ENCODE peak calls at places on chromosomes 6 and 20, in five cellular contexts. One of them, this sample, is unnamed.

GRCh38 chr20:62453186-62453808 is 22.5 kb downstream of the GATA5 start:
- DNase-seq in PC-9: no peak
- DNase-seq in left lung: no peak
- DNase-seq in Panc1: no peak
- DNase-seq in heart right ventricle: no peak
- DNase-seq in this sample: no peak

GRCh38 chr6:15769471-15770088 is 106.8 kb upstream of the DTNBP1 start:
- DNase-seq in left lung: no peak
- DNase-seq in Panc1: no peak
- DNase-seq in heart right ventricle: no peak
- DNase-seq in PC-9: no peak
- DNase-seq in this sample: no peak

GRCh38 chr6:25959890-25960531 is 2.6 kb upstream of the TRIM38 start:
- DNase-seq in left lung: no peak
- DNase-seq in heart right ventricle: no peak
- DNase-seq in Panc1: no peak
- DNase-seq in PC-9: no peak
- DNase-seq in this sample: no peak

GRCh38 chr6:46116289-46116688 is 13.5 kb upstream of the ENPP4 start:
- DNase-seq in left lung: no peak
- DNase-seq in PC-9: no peak
- DNase-seq in Panc1: no peak
- DNase-seq in heart right ventricle: no peak
- DNase-seq in this sample: no peak

GRCh38 chr20:20399705-20400104 is 31.8 kb downstream of the INSM1 start:
- DNase-seq in heart right ventricle: no peak
- DNase-seq in PC-9: no peak
- DNase-seq in Panc1: no peak
- DNase-seq in left lung: no peak
- DNase-seq in this sample: no peak

GRCh38 chr6:90715093-90715655 is 128.3 kb upstream of the MAP3K7 start:
- DNase-seq in left lung: no peak
- DNase-seq in Panc1: no peak
- DNase-seq in PC-9: no peak
- DNase-seq in heart right ventricle: no peak
- DNase-seq in this sample: no peak

GRCh38 chr6:102114402-102114801 is 720.9 kb downstream of the GRIK2 start:
- DNase-seq in heart right ventricle: no peak
- DNase-seq in PC-9: no peak
- DNase-seq in Panc1: peak; percentile 1
- DNase-seq in left lung: no peak
- DNase-seq in this sample: no peak

GRCh38 chr6:134034951-134035822 is 17.2 kb downstream of the SLC2A12 start:
- DNase-seq in heart right ventricle: no peak
- DNase-seq in PC-9: no peak
- DNase-seq in left lung: no peak
- DNase-seq in Panc1: no peak
- DNase-seq in this sample: no peak

GRCh38 chr20:33275215-33275614 is 7.8 kb upstream of the BPIFB1 start:
- DNase-seq in left lung: no peak
- DNase-seq in PC-9: no peak
- DNase-seq in heart right ventricle: no peak
- DNase-seq in Panc1: no peak
- DNase-seq in this sample: no peak

GRCh38 chr6:141675957-141676356 is 456.8 kb upstream of the GJE1 start:
- DNase-seq in PC-9: no peak
- DNase-seq in Panc1: no peak
- DNase-seq in left lung: no peak
- DNase-seq in heart right ventricle: no peak
- DNase-seq in this sample: no peak

GRCh38 chr6:126064257-126064993 is 78.1 kb downstream of the TRMT11 start:
- DNase-seq in Panc1: no peak
- DNase-seq in PC-9: no peak
- DNase-seq in left lung: no peak
- DNase-seq in heart right ventricle: no peak
- DNase-seq in this sample: no peak

GRCh38 chr20:1700990-1701389 is 43.4 kb upstream of the SIRPG start:
- DNase-seq in Panc1: no peak
- DNase-seq in left lung: no peak
- DNase-seq in heart right ventricle: no peak
- DNase-seq in PC-9: no peak
- DNase-seq in this sample: no peak

GRCh38 chr20:4026093-4026601 is 10.8 kb upstream of the RNF24 start:
- DNase-seq in heart right ventricle: peak; percentile 47
- DNase-seq in left lung: no peak
- DNase-seq in PC-9: no peak
- DNase-seq in Panc1: no peak
- DNase-seq in this sample: no peak

GRCh38 chr20:34768105-34768504 is 57.3 kb downstream of the NCOA6 start:
- DNase-seq in heart right ventricle: no peak
- DNase-seq in left lung: no peak
- DNase-seq in Panc1: no peak
- DNase-seq in PC-9: no peak
- DNase-seq in this sample: no peak

GRCh38 chr6:20866940-20867630 is 332.8 kb downstream of the CDKAL1 start:
- DNase-seq in left lung: no peak
- DNase-seq in Panc1: no peak
- DNase-seq in PC-9: no peak
- DNase-seq in heart right ventricle: no peak
- DNase-seq in this sample: no peak

GRCh38 chr6:84074988-84075781 is 41.6 kb downstream of the MRAP2 start:
- DNase-seq in Panc1: no peak
- DNase-seq in PC-9: no peak
- DNase-seq in heart right ventricle: no peak
- DNase-seq in left lung: no peak
- DNase-seq in this sample: no peak

GRCh38 chr6:154229796-154230195 is 126.8 kb downstream of the IPCEF1 start:
- DNase-seq in heart right ventricle: no peak
- DNase-seq in Panc1: no peak
- DNase-seq in PC-9: no peak
- DNase-seq in left lung: no peak
- DNase-seq in this sample: no peak

GRCh38 chr20:16260911-16261310 is 312.3 kb downstream of the KIF16B start:
- DNase-seq in left lung: no peak
- DNase-seq in PC-9: no peak
- DNase-seq in heart right ventricle: no peak
- DNase-seq in Panc1: no peak
- DNase-seq in this sample: no peak

GRCh38 chr6:15698474-15698873 is 35.6 kb upstream of the DTNBP1 start:
- DNase-seq in heart right ventricle: no peak
- DNase-seq in Panc1: no peak
- DNase-seq in left lung: no peak
- DNase-seq in PC-9: no peak
- DNase-seq in this sample: no peak

GRCh38 chr20:25032065-25032477 is 25.9 kb downstream of the ACSS1 start:
- DNase-seq in left lung: peak; percentile 34
- DNase-seq in PC-9: no peak
- DNase-seq in Panc1: no peak
- DNase-seq in heart right ventricle: no peak
- DNase-seq in this sample: no peak

GRCh38 chr20:25035924-25036323 is 22.0 kb downstream of the ACSS1 start:
- DNase-seq in left lung: no peak
- DNase-seq in heart right ventricle: no peak
- DNase-seq in PC-9: no peak
- DNase-seq in Panc1: no peak
- DNase-seq in this sample: no peak

GRCh38 chr20:25033250-25033940 is 24.5 kb downstream of the ACSS1 start:
- DNase-seq in left lung: no peak
- DNase-seq in heart right ventricle: no peak
- DNase-seq in Panc1: no peak
- DNase-seq in PC-9: no peak
- DNase-seq in this sample: no peak

GRCh38 chr20:25032478-25033183 is 25.3 kb downstream of the ACSS1 start:
- DNase-seq in left lung: peak; percentile 59
- DNase-seq in Panc1: no peak
- DNase-seq in PC-9: no peak
- DNase-seq in heart right ventricle: peak; percentile 72
- DNase-seq in this sample: no peak

GRCh38 chr20:25033941-25034335 is 24.0 kb downstream of the ACSS1 start:
- DNase-seq in heart right ventricle: no peak
- DNase-seq in left lung: no peak
- DNase-seq in Panc1: no peak
- DNase-seq in PC-9: no peak
- DNase-seq in this sample: no peak
- H3K27ac ChIP-seq in heart right ventricle: peak overlapping the region; percentile 83
- H3K27ac ChIP-seq in left lung: no peak overlapping the region
- H3K27ac ChIP-seq in Panc1: no peak overlapping the region
- H3K27ac ChIP-seq in PC-9: no peak overlapping the region
- H3K27ac ChIP-seq in this sample: peak overlapping the region; percentile 51

GRCh38 chr6:34274129-34274528 is 25.3 kb upstream of the SMIM29 start:
- DNase-seq in heart right ventricle: no peak
- DNase-seq in left lung: no peak
- DNase-seq in Panc1: no peak
- DNase-seq in PC-9: no peak
- DNase-seq in this sample: no peak
- H3K27ac ChIP-seq in heart right ventricle: peak overlapping the region; percentile 7
- H3K27ac ChIP-seq in left lung: no peak overlapping the region
- H3K27ac ChIP-seq in Panc1: no peak overlapping the region
- H3K27ac ChIP-seq in PC-9: no peak overlapping the region
- H3K27ac ChIP-seq in this sample: no peak overlapping the region

DNA sequence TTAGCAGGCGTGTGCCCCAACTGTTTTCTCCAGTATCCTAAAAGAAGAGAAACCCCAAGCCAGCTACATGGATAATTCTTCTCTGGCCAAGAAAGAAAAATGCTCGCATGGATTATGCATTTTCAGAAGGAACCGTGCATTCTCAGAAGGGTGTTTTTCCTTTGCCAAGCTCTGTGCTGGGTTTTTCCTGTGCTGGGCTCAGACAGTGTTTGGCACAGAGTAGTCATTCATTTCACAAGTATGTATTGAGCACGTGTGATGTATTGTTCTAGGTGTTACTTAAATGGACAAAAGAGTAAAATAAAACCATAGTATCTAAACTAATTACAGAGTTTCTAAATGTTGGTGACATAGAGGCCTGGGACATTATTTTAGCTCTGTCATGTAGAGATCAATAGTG is 62.7 kb upstream of the ZNF133 start:
- DNase-seq in PC-9: no peak
- DNase-seq in Panc1: no peak
- DNase-seq in heart right ventricle: no peak
- DNase-seq in left lung: no peak
- DNase-seq in this sample: no peak
- H3K27ac ChIP-seq in PC-9: peak overlapping the region; percentile 49
- H3K27ac ChIP-seq in Panc1: peak overlapping the region; percentile 39
- H3K27ac ChIP-seq in heart right ventricle: no peak overlapping the region
- H3K27ac ChIP-seq in left lung: no peak overlapping the region
- H3K27ac ChIP-seq in this sample: no peak overlapping the region

DNA sequence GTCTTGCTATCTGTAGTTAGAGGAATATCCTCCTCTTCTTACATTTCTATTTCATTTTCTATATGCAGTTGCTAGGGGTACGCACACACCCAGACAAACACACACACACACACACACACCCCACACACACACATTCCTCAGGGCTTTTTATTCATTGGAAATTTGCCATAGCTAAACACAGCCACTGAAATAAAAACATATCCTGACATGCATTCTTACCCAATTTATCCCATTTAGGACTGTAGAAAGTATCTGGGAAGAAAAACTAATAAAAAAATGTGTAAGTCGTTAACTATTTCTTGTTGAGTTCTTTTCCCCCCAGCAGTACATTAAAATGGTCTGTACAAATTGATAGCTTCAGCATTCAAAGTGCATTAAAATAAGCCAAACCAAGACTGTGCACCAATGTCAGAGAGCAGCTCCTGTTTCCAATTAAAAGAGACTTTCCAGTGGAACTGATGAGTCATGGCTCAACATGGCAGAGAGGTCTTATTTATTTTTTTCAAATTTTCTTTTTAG is 357.9 kb upstream of the AGPAT4 start:
- DNase-seq in heart right ventricle: no peak
- DNase-seq in left lung: no peak
- DNase-seq in Panc1: no peak
- DNase-seq in PC-9: no peak
- DNase-seq in this sample: no peak
- H3K27ac ChIP-seq in heart right ventricle: no peak overlapping the region
- H3K27ac ChIP-seq in left lung: no peak overlapping the region
- H3K27ac ChIP-seq in Panc1: no peak overlapping the region
- H3K27ac ChIP-seq in PC-9: no peak overlapping the region
- H3K27ac ChIP-seq in this sample: no peak overlapping the region

GRCh38 chr6:138972226-138972665 is 15.8 kb downstream of the REPS1 start:
- DNase-seq in heart right ventricle: no peak
- DNase-seq in left lung: no peak
- DNase-seq in PC-9: no peak
- DNase-seq in Panc1: no peak
- DNase-seq in this sample: no peak

GRCh38 chr6:138966870-138967269 is 21.2 kb downstream of the REPS1 start:
- DNase-seq in heart right ventricle: no peak
- DNase-seq in left lung: no peak
- DNase-seq in Panc1: no peak
- DNase-seq in PC-9: no peak
- DNase-seq in this sample: no peak

GRCh38 chr6:138970856-138971425 is 17.1 kb downstream of the REPS1 start:
- DNase-seq in left lung: no peak
- DNase-seq in heart right ventricle: peak; percentile 21
- DNase-seq in Panc1: peak; percentile 68
- DNase-seq in PC-9: no peak
- DNase-seq in this sample: no peak

GRCh38 chr6:138971601-138972000 is 16.5 kb downstream of the REPS1 start:
- DNase-seq in PC-9: no peak
- DNase-seq in left lung: no peak
- DNase-seq in heart right ventricle: no peak
- DNase-seq in Panc1: no peak
- DNase-seq in this sample: no peak

GRCh38 chr6:138970159-138970558 is 17.9 kb downstream of the REPS1 start:
- DNase-seq in Panc1: no peak
- DNase-seq in heart right ventricle: no peak
- DNase-seq in left lung: no peak
- DNase-seq in PC-9: no peak
- DNase-seq in this sample: no peak
- H3K27ac ChIP-seq in Panc1: no peak overlapping the region
- H3K27ac ChIP-seq in heart right ventricle: peak overlapping the region; percentile 24
- H3K27ac ChIP-seq in left lung: no peak overlapping the region
- H3K27ac ChIP-seq in PC-9: peak overlapping the region; percentile 42
- H3K27ac ChIP-seq in this sample: peak overlapping the region; percentile 33

DNA sequence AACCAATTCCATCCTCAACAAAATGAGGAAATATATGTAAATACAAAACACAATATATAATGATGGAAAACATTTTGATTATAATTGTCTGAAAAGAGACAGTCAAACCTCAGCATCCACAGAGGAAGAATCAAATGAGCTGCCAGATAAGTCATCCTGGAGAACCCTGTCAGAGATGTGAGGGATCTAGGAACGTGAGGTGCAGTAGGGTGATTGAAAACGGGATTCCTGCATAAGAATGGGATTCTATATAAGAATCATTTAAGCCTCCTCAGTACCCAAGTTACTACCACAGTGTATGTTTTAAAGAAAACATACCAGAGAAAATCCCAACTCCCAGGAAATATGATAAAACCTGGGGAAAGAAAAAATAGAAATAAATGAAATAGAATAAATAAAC is 690.5 kb downstream of the FRK start:
- DNase-seq in heart right ventricle: no peak
- DNase-seq in left lung: no peak
- DNase-seq in PC-9: no peak
- DNase-seq in Panc1: no peak
- DNase-seq in this sample: no peak
- H3K27ac ChIP-seq in heart right ventricle: no peak overlapping the region
- H3K27ac ChIP-seq in left lung: no peak overlapping the region
- H3K27ac ChIP-seq in PC-9: no peak overlapping the region
- H3K27ac ChIP-seq in Panc1: no peak overlapping the region
- H3K27ac ChIP-seq in this sample: no peak overlapping the region

GRCh38 chr6:105753184-105754097 is 332.7 kb upstream of the PRDM1 start:
- DNase-seq in Panc1: no peak
- DNase-seq in PC-9: peak; percentile 10
- DNase-seq in heart right ventricle: peak; percentile 7
- DNase-seq in left lung: no peak
- DNase-seq in this sample: no peak
- H3K27ac ChIP-seq in Panc1: no peak overlapping the region
- H3K27ac ChIP-seq in PC-9: peak overlapping the region; percentile 42
- H3K27ac ChIP-seq in heart right ventricle: no peak overlapping the region
- H3K27ac ChIP-seq in left lung: no peak overlapping the region
- H3K27ac ChIP-seq in this sample: no peak overlapping the region

This sample was measured in upper lobe of right lung.